ENCODE peak calls at places on chromosomes 11 and 22, in six cellular contexts. T is psoas muscle, Q is upper lobe of right lung, Z is PC-3, K is heart left ventricle, P is GM12878. S is an unnamed sample.

GRCh38 chr11:117621226-117621625 is 175.8 kb downstream of the DSCAML1 start:
- DNase-seq in T (no peak), P (no peak), Q (no peak), Z (peak; percentile 56), K (no peak), S (peak; percentile 28)

GRCh38 chr11:77517226-77517625 is 43.3 kb upstream of the PAK1 start:
- DNase-seq in Q (no peak), Z (peak; percentile 82), T (no peak), K (no peak), P (no peak), S (no peak)

GRCh38 chr11:105389952-105390351 is 219.9 kb upstream of the GRIA4 start:
- DNase-seq in P (no peak), Q (no peak), K (no peak), T (no peak), Z (no peak), S (no peak)

GRCh38 chr11:81548123-81548522 is 1185.5 kb downstream of the FAM181B start:
- DNase-seq in Q (no peak), P (no peak), K (no peak), Z (no peak), T (no peak), S (no peak)

GRCh38 chr22:36471341-36471821 is 10.1 kb downstream of the TXN2 start:
- DNase-seq in T (no peak), Q (no peak), P (no peak), Z (peak; percentile 61), K (no peak), S (no peak)

GRCh38 chr11:105177658-105178057 is 38.1 kb upstream of the CARD18 start:
- DNase-seq in Z (peak; percentile 51), P (no peak), K (no peak), Q (no peak), T (no peak), S (no peak)

GRCh38 chr11:95977534-95978174 is 53.7 kb upstream of the MTMR2 start:
- DNase-seq in T (no peak), K (no peak), Q (no peak), P (no peak), Z (peak; percentile 98), S (no peak)

GRCh38 chr11:130729678-130730300 is 186.5 kb downstream of the SNX19 start:
- DNase-seq in T (no peak), Z (no peak), K (no peak), Q (no peak), P (no peak), S (no peak)

GRCh38 chr22:41910599-41911291 is 4.1 kb downstream of the SHISA8 start:
- DNase-seq in T (no peak), Z (peak; percentile 9), Q (no peak), P (no peak), K (peak; percentile 66), S (no peak)

GRCh38 chr11:109062445-109062844 is 359.5 kb upstream of the C11orf87 start:
- DNase-seq in Z (no peak), Q (no peak), P (no peak), K (no peak), T (no peak), S (no peak)

GRCh38 chr11:3021125-3021524 is 29.0 kb upstream of the NAP1L4 start:
- DNase-seq in Q (no peak), P (no peak), T (no peak), K (no peak), Z (peak; percentile 46), S (peak; percentile 44)

GRCh38 chr11:28457481-28458145 is 349.4 kb downstream of the METTL15 start:
- DNase-seq in P (no peak), Z (no peak), Q (no peak), K (no peak), T (no peak), S (no peak)

GRCh38 chr11:76588455-76589325 is 81.9 kb downstream of the LRRC32 start:
- DNase-seq in P (no peak), K (peak; percentile 81), Q (peak; percentile 72), Z (no peak), T (peak; percentile 58), S (peak; percentile 62)

GRCh38 chr11:72618801-72619200 is 55.4 kb downstream of the PDE2A start:
- DNase-seq in Q (no peak), K (no peak), T (no peak), P (no peak), Z (no peak), S (no peak)

GRCh38 chr11:32100495-32100894 is 9.6 kb downstream of the RCN1 start:
- DNase-seq in P (no peak), Q (no peak), T (no peak), K (no peak), Z (no peak), S (no peak)

GRCh38 chr11:47051217-47051616 is 114.7 kb downstream of the CSTPP1 start:
- DNase-seq in Z (no peak), P (no peak), Q (no peak), T (peak; percentile 15), K (no peak), S (no peak)

GRCh38 chr11:79794057-79794456 is 353.2 kb upstream of the TENM4 start:
- DNase-seq in T (no peak), K (no peak), Q (no peak), P (no peak), Z (no peak), S (no peak)

GRCh38 chr11:88378422-88379066 is 41.0 kb upstream of the CTSC start:
- DNase-seq in Z (no peak), K (no peak), Q (no peak), T (no peak), P (no peak), S (no peak)

GRCh38 chr11:26578998-26579635 is 7.1 kb upstream of the MUC15 start:
- DNase-seq in Q (no peak), P (no peak), T (no peak), Z (peak; percentile 24), K (no peak), S (no peak)

GRCh38 chr11:113505541-113506375 is 30.6 kb upstream of the DRD2 start:
- DNase-seq in Q (no peak), Z (peak; percentile 71), P (no peak), T (no peak), K (no peak), S (no peak)

GRCh38 chr11:33478111-33478573 is 221.0 kb downstream of the HIPK3 start:
- DNase-seq in Q (no peak), T (no peak), K (no peak), Z (no peak), P (peak; percentile 12), S (no peak)

GRCh38 chr22:48755332-48755949 is 1072.2 kb downstream of the BRD1 start:
- DNase-seq in Z (no peak), T (no peak), Q (no peak), K (no peak), P (no peak), S (peak; percentile 12)

GRCh38 chr22:48752451-48753380 is 1075.0 kb downstream of the BRD1 start:
- DNase-seq in K (no peak), Z (no peak), Q (no peak), P (no peak), T (no peak), S (no peak)

GRCh38 chr22:48754611-48755331 is 1072.9 kb downstream of the BRD1 start:
- DNase-seq in T (no peak), Q (no peak), P (no peak), Z (no peak), K (no peak), S (peak; percentile 6)

GRCh38 chr22:48753381-48753730 is 1074.3 kb downstream of the BRD1 start:
- DNase-seq in Q (no peak), P (no peak), Z (no peak), K (no peak), T (no peak), S (no peak)

GRCh38 chr22:48753752-48754517 is 1073.7 kb downstream of the BRD1 start:
- DNase-seq in K (no peak), P (no peak), T (no peak), Z (no peak), Q (no peak), S (peak; percentile 10)
- H3K9me3 ChIP-seq in K (no peaks in the 10 kb centered on the region), P (no peaks in the 10 kb centered on the region), T (no peaks in the 10 kb centered on the region), Z (no peaks in the 10 kb centered on the region), Q (no peaks in the 10 kb centered on the region), S (no peaks in the 10 kb centered on the region)

GRCh38 chr11:70924108-70924507 is 328.3 kb downstream of the SHANK2 start:
- DNase-seq in Z (no peak), T (no peak), P (no peak), K (no peak), Q (no peak), S (no peak)

GRCh38 chr11:70928854-70929598 is 323.4 kb downstream of the SHANK2 start:
- DNase-seq in T (no peak), Z (no peak), Q (no peak), P (no peak), K (no peak), S (no peak)

GRCh38 chr11:70925238-70925637 is 327.1 kb downstream of the SHANK2 start:
- DNase-seq in Z (no peak), P (no peak), Q (no peak), K (no peak), T (no peak), S (no peak)

GRCh38 chr11:70930215-70930614 is 322.2 kb downstream of the SHANK2 start:
- DNase-seq in P (no peak), Z (no peak), T (no peak), Q (no peak), K (no peak), S (no peak)

DNA sequence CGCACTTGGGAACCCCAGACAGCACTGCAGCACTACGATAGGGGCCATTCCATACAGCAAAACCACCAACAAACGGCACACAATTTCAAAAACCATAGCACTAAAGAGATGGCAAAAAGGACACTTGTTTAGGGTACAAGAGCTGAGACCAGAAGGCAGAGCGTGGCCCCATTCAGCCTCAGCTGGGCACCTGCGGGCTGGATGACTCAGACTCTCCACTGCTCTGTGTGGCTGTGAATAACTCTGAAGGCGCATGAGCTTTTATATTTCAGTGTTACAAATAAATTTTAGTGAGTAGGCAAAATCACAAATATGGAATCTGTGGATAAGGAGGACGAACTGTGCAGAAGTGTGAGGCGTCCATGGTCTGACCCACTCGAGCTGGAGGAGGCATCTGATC is 325.8 kb downstream of the SHANK2 start:
- DNase-seq in P (no peak), Z (no peak), K (no peak), T (no peak), Q (no peak), S (no peak)
- H3K9me3 ChIP-seq in P (no peaks in the 10 kb centered on the region), Z (peaks cover 9% of the 10 kb centered on the region), K (peaks cover 26% of the 10 kb centered on the region), T (peaks cover 8% of the 10 kb centered on the region), Q (peaks cover 9% of the 10 kb centered on the region), S (no peaks in the 10 kb centered on the region)

DNA sequence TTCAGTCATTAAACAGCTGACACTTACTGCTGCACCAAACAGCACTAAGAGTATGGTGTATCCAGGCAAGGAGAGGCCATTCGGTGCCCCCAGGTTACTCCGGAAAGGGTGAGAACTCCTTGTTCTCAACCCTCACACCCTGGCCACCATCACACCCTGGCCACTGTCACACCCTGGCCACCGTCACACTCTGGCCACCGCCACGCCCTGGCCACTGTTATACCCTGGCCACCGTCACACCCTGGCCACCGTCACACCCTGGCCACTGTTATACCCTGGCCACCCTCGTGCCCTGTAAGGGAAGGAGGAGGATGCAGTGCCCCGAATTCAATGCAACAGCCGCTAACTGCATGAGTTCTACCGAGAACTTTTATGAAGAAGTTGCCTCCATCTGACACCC is 644.4 kb downstream of the TBC1D22A start:
- DNase-seq in K (no peak), Z (no peak), Q (no peak), T (no peak), P (no peak), S (no peak)
- H3K9me3 ChIP-seq in K (no peaks in the 10 kb centered on the region), Z (no peaks in the 10 kb centered on the region), Q (no peaks in the 10 kb centered on the region), T (no peaks in the 10 kb centered on the region), P (no peaks in the 10 kb centered on the region), S (no peaks in the 10 kb centered on the region)

DNA sequence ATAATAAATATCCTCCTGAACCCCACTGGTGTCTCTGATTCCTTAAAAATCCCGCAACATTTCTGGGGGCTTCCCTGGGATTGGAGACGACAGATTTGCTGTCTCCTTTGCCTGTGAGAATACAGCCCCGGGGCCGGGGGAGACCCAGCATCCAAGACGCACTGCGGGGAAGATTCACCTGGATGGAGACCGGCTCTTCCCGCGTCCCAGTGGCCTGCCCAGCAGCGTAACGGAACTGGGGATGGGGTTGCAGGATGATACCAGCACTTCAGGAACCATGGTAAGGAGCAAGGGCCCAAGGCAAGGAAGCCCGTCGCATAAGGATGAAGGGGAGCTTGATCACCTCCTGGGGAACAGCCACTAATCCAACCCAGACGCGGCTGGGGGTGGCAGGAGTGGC is 53.3 kb upstream of the OR4C15 start:
- DNase-seq in T (no peak), P (no peak), Q (no peak), K (no peak), Z (no peak), S (no peak)
- H3K9me3 ChIP-seq in T (peaks cover 3% of the 10 kb centered on the region), P (no peaks in the 10 kb centered on the region), Q (no peaks in the 10 kb centered on the region), K (peaks cover 2% of the 10 kb centered on the region), Z (peaks cover 8% of the 10 kb centered on the region), S (no peaks in the 10 kb centered on the region)